ENCODE peak calls at places on chromosomes 13 and 19, in five cellular contexts. O is iPS-NIHi11, P is endothelial cell, N is pons, C is right lobe of liver. Y is an unnamed sample.

GRCh38 chr13:27171244-27171829 is at the start of gene USP12:
- DNase-seq in O (no peak), P (no peak), N (no peak), C (peak), Y (peak)

GRCh38 chr13:49560270-49561063 is 24.9 kb downstream of the RCBTB1 start:
- DNase-seq in O (peak), P (no peak), N (peak), C (peak), Y (peak)

GRCh38 chr19:54485846-54486245 is 12.8 kb upstream of the CDC42EP5 start:
- DNase-seq in O (no peak), P (no peak), N (no peak), C (no peak), Y (no peak)

GRCh38 chr19:46955114-46955812 is 64.4 kb upstream of the NPAS1 start:
- DNase-seq in O (no peak), P (no peak), N (no peak), C (no peak), Y (no peak)

GRCh38 chr19:6887326-6887725 is at the start of gene ADGRE1:
- DNase-seq in O (no peak), P (no peak), N (no peak), C (no peak), Y (no peak)

GRCh38 chr13:45055198-45055901 is 65.0 kb upstream of the GTF2F2 start:
- DNase-seq in O (no peak), P (no peak), N (peak), C (no peak), Y (no peak)

GRCh38 chr13:110233181-110233641 is 73.7 kb downstream of the COL4A1 start:
- DNase-seq in O (no peak), P (no peak), N (no peak), C (no peak), Y (no peak)

GRCh38 chr19:45496349-45496953 is 396 bp downstream of the RTN2 start:
- DNase-seq in O (peak), P (peak), N (no peak), C (no peak), Y (peak)

GRCh38 chr19:28737021-28737525 is 475.9 kb downstream of the UQCRFS1 start:
- DNase-seq in O (peak), P (no peak), N (peak), C (no peak), Y (peak)

GRCh38 chr13:41622545-41623429 is 165.4 kb downstream of the RGCC start:
- DNase-seq in O (no peak), P (no peak), N (no peak), C (no peak), Y (no peak)

GRCh38 chr13:66972659-66973058 is 257.5 kb downstream of the PCDH9 start:
- DNase-seq in O (no peak), P (no peak), N (no peak), C (no peak), Y (no peak)

GRCh38 chr13:50230365-50230978 is 215.2 kb downstream of the KCNRG start:
- DNase-seq in O (no peak), P (no peak), N (peak), C (no peak), Y (no peak)

GRCh38 chr13:85332595-85332994 is 466.6 kb downstream of the SLITRK6 start:
- DNase-seq in O (no peak), P (no peak), N (no peak), C (no peak), Y (no peak)

GRCh38 chr19:13492128-13492527 is 14.2 kb downstream of the CACNA1A start:
- DNase-seq in O (no peak), P (no peak), N (no peak), C (no peak), Y (no peak)

GRCh38 chr13:36887758-36888521 is 32.1 kb downstream of the SMAD9 start:
- DNase-seq in O (no peak), P (no peak), N (no peak), C (no peak), Y (no peak)

Y was measured in ELF-1.